ENCODE peak calls at places on chromosomes 7 and 10, in four cellular contexts. Z is GM12878, K is HepG2, O is K562. G is an unnamed sample.

GRCh38 chr10:89346264-89346971 is 18.6 kb downstream of the IFIT3 start:
- DNase-seq in Z (no peak), K (peak), O (no peak), G (no peak)

GRCh38 chr7:123209786-123210185 is 10.0 kb upstream of the SLC13A1 start:
- DNase-seq in Z (no peak), K (peak), O (no peak), G (no peak)

GRCh38 chr7:23396222-23396621 is 74.1 kb downstream of the IGF2BP3 start:
- DNase-seq in Z (no peak), K (no peak), O (no peak), G (no peak)

GRCh38 chr10:71529203-71529537 is 132.4 kb downstream of the CDH23 start:
- DNase-seq in Z (no peak), K (no peak), O (no peak), G (no peak)

GRCh38 chr7:121337398-121337797 is 8.6 kb downstream of the WNT16 start:
- DNase-seq in Z (no peak), K (no peak), O (no peak), G (no peak)

GRCh38 chr7:66138994-66139752 is 24.5 kb downstream of the CRCP start:
- DNase-seq in Z (no peak), K (no peak), O (no peak), G (no peak)

GRCh38 chr10:78408671-78409472 is 375.2 kb downstream of the RPS24 start:
- DNase-seq in Z (no peak), K (peak), O (no peak), G (no peak)

GRCh38 chr7:114468844-114469243 is 54.2 kb downstream of the FOXP2 start:
- DNase-seq in Z (no peak), K (no peak), O (no peak), G (no peak)

GRCh38 chr10:110730345-110731055 is 86.4 kb downstream of the RBM20 start:
- DNase-seq in Z (no peak), K (no peak), O (no peak), G (no peak)

GRCh38 chr10:129605986-129606518 is 139.0 kb downstream of the MGMT start:
- DNase-seq in Z (peak), K (no peak), O (no peak), G (no peak)

GRCh38 chr10:89426230-89426868 is 12.0 kb downstream of the IFIT5 start:
- DNase-seq in Z (no peak), K (peak), O (no peak), G (peak)

GRCh38 chr10:23556727-23557440 is 118.0 kb downstream of the OTUD1 start:
- DNase-seq in Z (no peak), K (no peak), O (no peak), G (no peak)

GRCh38 chr10:86261933-86262665 is 104.5 kb downstream of the GRID1 start:
- DNase-seq in Z (peak), K (peak), O (peak), G (peak)

GRCh38 chr7:92489634-92490033 is 11.9 kb upstream of the ERVW-1 start:
- DNase-seq in Z (no peak), K (no peak), O (no peak), G (no peak)

GRCh38 chr10:105793071-105793470 is 1152.0 kb downstream of the SORCS3 start:
- DNase-seq in Z (no peak), K (no peak), O (no peak), G (no peak)

GRCh38 chr7:105664816-105665525 is 83.7 kb upstream of the EFCAB10 start:
- DNase-seq in Z (no peak), K (peak), O (peak), G (peak)

GRCh38 chr10:34286136-34286739 is 528.9 kb downstream of the PARD3 start:
- DNase-seq in Z (no peak), K (no peak), O (no peak), G (no peak)

GRCh38 chr7:1059200-1060091 is 15.1 kb downstream of the GPR146 start:
- DNase-seq in Z (peak), K (no peak), O (peak), G (peak)

GRCh38 chr7:94410471-94411466 is 16.1 kb downstream of the COL1A2 start:
- DNase-seq in Z (no peak), K (no peak), O (no peak), G (no peak)

GRCh38 chr10:102115775-102116174 is 4.4 kb downstream of the LDB1 start:
- DNase-seq in Z (no peak), K (no peak), O (no peak), G (no peak)

GRCh38 chr7:117489016-117489415 is 9.2 kb downstream of the CFTR start:
- DNase-seq in Z (no peak), K (no peak), O (no peak), G (no peak)

GRCh38 chr10:117138838-117139580 is 939 bp upstream of the VAX1 start:
- DNase-seq in Z (no peak), K (no peak), O (no peak), G (no peak)

GRCh38 chr7:34165466-34165865 is 260.1 kb downstream of the BMPER start:
- DNase-seq in Z (no peak), K (no peak), O (no peak), G (no peak)

GRCh38 chr7:115548756-115549155 is 481.8 kb downstream of the TFEC start:
- DNase-seq in Z (no peak), K (no peak), O (no peak), G (no peak)

GRCh38 chr10:117353700-117354099 is 21.5 kb downstream of the PDZD8 start:
- DNase-seq in Z (no peak), K (no peak), O (no peak), G (no peak)

GRCh38 chr7:99035723-99036530 is 108.0 kb downstream of the SMURF1 start:
- DNase-seq in Z (no peak), K (no peak), O (no peak), G (no peak)

GRCh38 chr10:64376169-64376568 is 855.0 kb downstream of the REEP3 start:
- DNase-seq in Z (no peak), K (no peak), O (no peak), G (peak)

GRCh38 chr7:87113077-87113476 is 39.2 kb upstream of the DMTF1 start:
- DNase-seq in Z (no peak), K (no peak), O (no peak), G (no peak)

GRCh38 chr10:132517951-132518521 is 19.6 kb upstream of the INPP5A start:
- DNase-seq in Z (no peak), K (peak), O (peak), G (no peak)

GRCh38 chr10:132519382-132520146 is 18.0 kb upstream of the INPP5A start:
- DNase-seq in Z (no peak), K (no peak), O (no peak), G (no peak)

GRCh38 chr10:132516771-132517725 is 20.5 kb upstream of the INPP5A start:
- DNase-seq in Z (no peak), K (peak), O (peak), G (peak)

GRCh38 chr10:132520147-132520811 is 17.3 kb upstream of the INPP5A start:
- DNase-seq in Z (no peak), K (no peak), O (no peak), G (no peak)

GRCh38 chr10:132518572-132519381 is 18.8 kb upstream of the INPP5A start:
- DNase-seq in Z (no peak), K (peak), O (peak), G (peak)
- TF ChIP-seq SP1 in Z (no peak), K (no peak), O (peak), G (no peak)

GRCh38 chr10:66786705-66787104 is 139.1 kb upstream of the LRRTM3 start:
- DNase-seq in Z (no peak), K (no peak), O (no peak), G (no peak)
- TF ChIP-seq FOXM1 in Z (no peak), K (no peak), O (no peak), G (no peak)

GRCh38 chr10:5971315-5971832 is 6.0 kb downstream of the IL15RA start:
- DNase-seq in Z (no peak), K (no peak), O (peak), G (no peak)
- TF ChIP-seq SP1 in Z (no peak), K (no peak), O (peak), G (no peak)

GRCh38 chr10:62617702-62618451 is 186.6 kb upstream of the ADO start:
- DNase-seq in Z (no peak), K (no peak), O (no peak), G (no peak)
- TF ChIP-seq FOXM1 in Z (no peak), K (no peak), O (no peak), G (no peak)

G was measured in HEK293T.